ENCODE peak calls at places on chromosomes 13 and 19, in six cellular contexts. One of them, this sample, is unnamed.

GRCh38 chr19:16628183-16628983 is at the start of gene MED26:
- DNase-seq in fibroblast of lung: peak
- DNase-seq in nephron progenitor cell: peak
- DNase-seq in bronchial epithelial cell: peak
- DNase-seq in hepatocyte: peak
- DNase-seq in body of pancreas: peak
- DNase-seq in this sample: peak

GRCh38 chr13:113802090-113802531 is 43.1 kb downstream of the TMEM255B start:
- DNase-seq in body of pancreas: peak
- DNase-seq in fibroblast of lung: peak
- DNase-seq in hepatocyte: peak
- DNase-seq in nephron progenitor cell: peak
- DNase-seq in bronchial epithelial cell: no peak
- DNase-seq in this sample: peak

GRCh38 chr19:35417278-35417677 is 30.8 kb upstream of the FFAR2 start:
- DNase-seq in bronchial epithelial cell: no peak
- DNase-seq in fibroblast of lung: no peak
- DNase-seq in nephron progenitor cell: no peak
- DNase-seq in hepatocyte: no peak
- DNase-seq in body of pancreas: no peak
- DNase-seq in this sample: no peak

GRCh38 chr13:49584771-49585182 is 581 bp downstream of the RCBTB1 start:
- DNase-seq in hepatocyte: peak
- DNase-seq in fibroblast of lung: no peak
- DNase-seq in bronchial epithelial cell: no peak
- DNase-seq in body of pancreas: peak
- DNase-seq in nephron progenitor cell: no peak
- DNase-seq in this sample: no peak

GRCh38 chr19:13597625-13598024 is 91.3 kb upstream of the CACNA1A start:
- DNase-seq in bronchial epithelial cell: peak
- DNase-seq in body of pancreas: peak
- DNase-seq in nephron progenitor cell: peak
- DNase-seq in hepatocyte: peak
- DNase-seq in fibroblast of lung: peak
- DNase-seq in this sample: peak

GRCh38 chr13:48586591-48587103 is 53.8 kb upstream of the RCBTB2 start:
- DNase-seq in hepatocyte: no peak
- DNase-seq in nephron progenitor cell: no peak
- DNase-seq in body of pancreas: no peak
- DNase-seq in fibroblast of lung: peak
- DNase-seq in bronchial epithelial cell: no peak
- DNase-seq in this sample: no peak

GRCh38 chr19:19661675-19662251 is 1.7 kb downstream of the ATP13A1 start:
- DNase-seq in fibroblast of lung: no peak
- DNase-seq in hepatocyte: no peak
- DNase-seq in bronchial epithelial cell: no peak
- DNase-seq in body of pancreas: no peak
- DNase-seq in nephron progenitor cell: no peak
- DNase-seq in this sample: no peak

GRCh38 chr13:82627183-82627582 is 1255.1 kb downstream of the SLITRK1 start:
- DNase-seq in hepatocyte: no peak
- DNase-seq in fibroblast of lung: peak
- DNase-seq in nephron progenitor cell: no peak
- DNase-seq in body of pancreas: no peak
- DNase-seq in bronchial epithelial cell: peak
- DNase-seq in this sample: peak

GRCh38 chr19:32977269-32977668 is 5.2 kb downstream of the FAAP24 start:
- DNase-seq in hepatocyte: no peak
- DNase-seq in nephron progenitor cell: no peak
- DNase-seq in fibroblast of lung: peak
- DNase-seq in body of pancreas: no peak
- DNase-seq in bronchial epithelial cell: no peak
- DNase-seq in this sample: peak

DNA sequence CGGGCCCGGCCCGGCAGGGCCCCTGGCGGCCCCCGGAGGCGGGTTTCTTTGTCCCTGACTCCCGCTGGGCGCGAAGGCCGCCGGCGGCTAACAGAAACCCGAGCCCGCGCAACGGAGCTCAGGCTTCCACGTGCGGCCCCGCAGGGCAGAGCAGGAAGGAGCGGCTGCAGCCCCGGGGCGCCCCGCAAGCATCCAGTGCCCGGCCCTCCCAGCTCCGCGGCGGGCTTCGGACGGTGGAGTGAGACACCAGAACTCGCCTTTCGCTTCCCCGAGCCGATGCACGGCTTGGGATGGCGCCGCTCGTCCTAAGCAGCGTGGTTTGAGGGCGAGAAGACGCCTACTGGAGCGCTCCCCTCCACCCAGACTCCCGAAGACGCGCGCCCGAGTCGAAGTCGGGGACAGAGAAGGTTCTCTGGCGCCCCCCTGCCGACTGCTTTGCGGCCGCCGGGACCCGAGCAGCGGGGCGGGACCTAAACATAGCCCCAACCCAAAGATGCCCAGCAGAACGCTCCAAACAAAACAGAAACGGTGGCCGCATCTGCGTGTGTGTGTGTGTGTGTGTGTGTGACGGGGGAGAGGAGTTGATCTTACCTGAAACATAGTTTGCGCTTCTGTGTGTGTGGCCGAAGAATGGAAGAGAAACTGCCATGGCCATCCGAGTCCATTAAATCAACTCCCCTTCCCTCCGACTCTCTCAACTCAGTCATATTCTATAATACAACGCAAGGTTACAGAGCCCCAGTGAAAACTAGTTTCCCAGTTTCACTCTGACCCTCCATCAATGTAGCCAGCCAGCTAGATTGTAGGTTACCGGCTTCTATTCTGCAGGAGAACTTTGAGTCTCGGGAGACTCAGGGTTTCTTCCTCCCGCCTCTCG is 629 bp upstream of the FGF9 start:
- DNase-seq in bronchial epithelial cell: no peak
- DNase-seq in fibroblast of lung: peak
- DNase-seq in nephron progenitor cell: peak
- DNase-seq in hepatocyte: peak
- DNase-seq in body of pancreas: peak
- DNase-seq in this sample: peak
- TF ChIP-seq CTCF in bronchial epithelial cell: peak
- TF ChIP-seq CTCF in fibroblast of lung: no peak
- TF ChIP-seq CTCF in nephron progenitor cell: no peak
- TF ChIP-seq CTCF in hepatocyte: peak
- TF ChIP-seq CTCF in body of pancreas: no peak
- TF ChIP-seq CTCF in this sample: no peak

GRCh38 chr19:41793414-41793727 is 3.0 kb upstream of the CEACAM3 start:
- DNase-seq in nephron progenitor cell: no peak
- DNase-seq in bronchial epithelial cell: no peak
- DNase-seq in body of pancreas: no peak
- DNase-seq in fibroblast of lung: no peak
- DNase-seq in hepatocyte: no peak
- DNase-seq in this sample: no peak

GRCh38 chr19:41796362-41796761 is at the start of gene CEACAM3:
- DNase-seq in body of pancreas: no peak
- DNase-seq in hepatocyte: no peak
- DNase-seq in fibroblast of lung: no peak
- DNase-seq in nephron progenitor cell: no peak
- DNase-seq in bronchial epithelial cell: no peak
- DNase-seq in this sample: no peak

GRCh38 chr19:41799444-41800000 is 3.1 kb downstream of the CEACAM3 start:
- DNase-seq in bronchial epithelial cell: peak
- DNase-seq in nephron progenitor cell: no peak
- DNase-seq in body of pancreas: no peak
- DNase-seq in fibroblast of lung: no peak
- DNase-seq in hepatocyte: no peak
- DNase-seq in this sample: no peak

GRCh38 chr19:41792513-41793413 is 3.6 kb upstream of the CEACAM3 start:
- DNase-seq in hepatocyte: peak
- DNase-seq in fibroblast of lung: peak
- DNase-seq in nephron progenitor cell: peak
- DNase-seq in bronchial epithelial cell: peak
- DNase-seq in body of pancreas: peak
- DNase-seq in this sample: peak

DNA sequence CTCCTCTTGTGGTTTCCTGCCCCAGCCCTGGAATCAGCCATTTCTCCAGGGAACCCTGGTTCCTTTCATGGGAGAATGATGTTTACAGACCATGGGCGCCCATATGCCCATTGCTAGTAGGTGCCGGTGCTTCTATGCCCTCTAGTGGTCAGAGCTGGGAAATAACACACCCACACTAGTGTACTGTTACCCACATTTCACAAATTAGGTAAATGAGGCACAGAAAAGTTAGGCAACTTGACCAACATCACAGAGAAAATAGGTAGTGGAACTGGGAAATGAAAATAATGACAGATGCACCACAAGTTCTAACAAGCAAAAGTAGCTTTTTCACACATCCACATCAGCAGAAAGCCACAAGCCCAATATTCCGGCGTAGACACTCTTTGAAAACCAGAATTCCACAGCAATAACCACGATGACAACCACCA is 1.3 kb upstream of the CEACAM3 start:
- DNase-seq in fibroblast of lung: peak
- DNase-seq in bronchial epithelial cell: peak
- DNase-seq in body of pancreas: peak
- DNase-seq in hepatocyte: peak
- DNase-seq in nephron progenitor cell: peak
- DNase-seq in this sample: peak
- TF ChIP-seq CTCF in fibroblast of lung: peak
- TF ChIP-seq CTCF in bronchial epithelial cell: peak
- TF ChIP-seq CTCF in body of pancreas: peak
- TF ChIP-seq CTCF in hepatocyte: peak
- TF ChIP-seq CTCF in nephron progenitor cell: peak
- TF ChIP-seq CTCF in this sample: peak

DNA sequence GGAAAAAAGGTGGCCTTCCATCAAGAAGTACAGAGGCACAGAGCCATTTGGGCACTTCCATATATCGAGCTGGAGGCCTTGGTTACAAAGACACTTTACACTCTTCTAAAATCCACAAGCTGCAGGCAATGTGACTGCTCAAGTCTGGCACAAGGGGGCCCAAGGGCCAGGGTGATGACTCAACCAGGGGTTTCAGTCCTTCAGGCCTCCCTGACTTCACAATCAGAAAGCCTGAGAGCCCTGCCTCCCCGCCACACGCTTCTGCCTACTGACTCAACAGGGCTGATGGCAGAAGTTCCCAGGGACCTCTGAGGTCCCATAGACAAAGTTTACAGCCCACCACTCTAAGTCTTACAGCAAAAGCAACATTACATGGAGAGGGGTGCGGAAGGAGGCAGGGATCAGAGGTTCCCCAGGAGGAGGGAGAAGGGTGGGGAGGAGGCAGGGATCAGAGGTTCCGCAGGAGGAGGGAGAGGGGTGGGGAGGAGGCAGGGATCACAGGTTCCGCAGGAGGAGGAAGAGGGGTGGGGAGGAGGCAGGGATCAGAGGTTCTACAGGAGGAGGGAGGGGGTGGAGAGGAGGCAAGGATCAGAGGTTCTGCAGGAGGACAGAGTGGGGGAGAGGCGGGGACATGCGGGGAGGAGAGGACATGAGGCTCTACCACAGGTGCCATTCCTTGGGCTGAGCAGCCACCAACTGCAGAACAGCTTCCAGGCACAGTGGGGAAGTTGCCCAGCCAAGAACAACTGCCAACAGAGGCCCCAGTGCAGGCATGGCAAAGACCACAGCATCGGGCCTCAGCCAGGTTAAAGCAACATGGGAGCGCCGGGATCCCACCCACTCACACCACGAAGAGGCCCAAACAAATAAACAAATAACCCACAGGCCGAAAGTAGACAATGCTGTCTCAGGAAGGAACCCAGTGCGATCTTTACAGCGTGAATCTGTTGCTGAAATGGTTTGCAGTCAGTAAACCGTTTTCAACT is 52.0 kb downstream of the SLC7A1 start:
- DNase-seq in hepatocyte: peak
- DNase-seq in bronchial epithelial cell: no peak
- DNase-seq in fibroblast of lung: peak
- DNase-seq in body of pancreas: no peak
- DNase-seq in nephron progenitor cell: no peak
- DNase-seq in this sample: peak
- TF ChIP-seq CTCF in hepatocyte: no peak
- TF ChIP-seq CTCF in bronchial epithelial cell: no peak
- TF ChIP-seq CTCF in fibroblast of lung: no peak
- TF ChIP-seq CTCF in body of pancreas: no peak
- TF ChIP-seq CTCF in nephron progenitor cell: no peak
- TF ChIP-seq CTCF in this sample: no peak

GRCh38 chr13:30809787-30810186 is 74.4 kb downstream of the ALOX5AP start:
- DNase-seq in fibroblast of lung: no peak
- DNase-seq in nephron progenitor cell: no peak
- DNase-seq in body of pancreas: no peak
- DNase-seq in bronchial epithelial cell: no peak
- DNase-seq in hepatocyte: no peak
- DNase-seq in this sample: no peak
- TF ChIP-seq CTCF in fibroblast of lung: no peak
- TF ChIP-seq CTCF in nephron progenitor cell: no peak
- TF ChIP-seq CTCF in body of pancreas: no peak
- TF ChIP-seq CTCF in bronchial epithelial cell: no peak
- TF ChIP-seq CTCF in hepatocyte: no peak
- TF ChIP-seq CTCF in this sample: no peak

GRCh38 chr19:18586311-18586710 is 2.3 kb upstream of the REX1BD start:
- DNase-seq in hepatocyte: no peak
- DNase-seq in bronchial epithelial cell: peak
- DNase-seq in nephron progenitor cell: no peak
- DNase-seq in fibroblast of lung: no peak
- DNase-seq in body of pancreas: no peak
- DNase-seq in this sample: no peak
- TF ChIP-seq CTCF in hepatocyte: no peak
- TF ChIP-seq CTCF in bronchial epithelial cell: no peak
- TF ChIP-seq CTCF in nephron progenitor cell: no peak
- TF ChIP-seq CTCF in fibroblast of lung: no peak
- TF ChIP-seq CTCF in body of pancreas: no peak
- TF ChIP-seq CTCF in this sample: no peak

GRCh38 chr13:94431569-94431968 is 47.9 kb downstream of the DCT start:
- DNase-seq in hepatocyte: no peak
- DNase-seq in bronchial epithelial cell: no peak
- DNase-seq in fibroblast of lung: peak
- DNase-seq in body of pancreas: no peak
- DNase-seq in nephron progenitor cell: no peak
- DNase-seq in this sample: no peak

GRCh38 chr13:94431987-94432386 is 47.5 kb downstream of the DCT start:
- DNase-seq in bronchial epithelial cell: no peak
- DNase-seq in fibroblast of lung: no peak
- DNase-seq in hepatocyte: no peak
- DNase-seq in body of pancreas: no peak
- DNase-seq in nephron progenitor cell: no peak
- DNase-seq in this sample: no peak

GRCh38 chr13:94433055-94433947 is 46.2 kb downstream of the DCT start:
- DNase-seq in nephron progenitor cell: no peak
- DNase-seq in body of pancreas: no peak
- DNase-seq in hepatocyte: peak
- DNase-seq in bronchial epithelial cell: peak
- DNase-seq in fibroblast of lung: no peak
- DNase-seq in this sample: no peak

GRCh38 chr13:94435604-94436226 is 43.8 kb downstream of the DCT start:
- DNase-seq in body of pancreas: no peak
- DNase-seq in nephron progenitor cell: no peak
- DNase-seq in hepatocyte: peak
- DNase-seq in bronchial epithelial cell: peak
- DNase-seq in fibroblast of lung: peak
- DNase-seq in this sample: peak
- TF ChIP-seq CTCF in body of pancreas: peak
- TF ChIP-seq CTCF in nephron progenitor cell: peak
- TF ChIP-seq CTCF in hepatocyte: peak
- TF ChIP-seq CTCF in bronchial epithelial cell: peak
- TF ChIP-seq CTCF in fibroblast of lung: peak
- TF ChIP-seq CTCF in this sample: peak

GRCh38 chr19:1315470-1316166 is 29.9 kb downstream of the EFNA2 start:
- DNase-seq in hepatocyte: peak
- DNase-seq in body of pancreas: peak
- DNase-seq in nephron progenitor cell: peak
- DNase-seq in bronchial epithelial cell: no peak
- DNase-seq in fibroblast of lung: peak
- DNase-seq in this sample: peak
- TF ChIP-seq CTCF in hepatocyte: peak
- TF ChIP-seq CTCF in body of pancreas: peak
- TF ChIP-seq CTCF in nephron progenitor cell: peak
- TF ChIP-seq CTCF in bronchial epithelial cell: peak
- TF ChIP-seq CTCF in fibroblast of lung: peak
- TF ChIP-seq CTCF in this sample: peak

This sample was measured in MCF 10A.